ENCODE peak calls at places on chromosomes 4 and X, in eight cellular contexts. N, D, E, T, A, G, Q and U are unnamed samples.
A peak's percentile ranks its signal among the peaks of the same experiment; 100 is the strongest.

GRCh38 chrX:136694491-136695087 is 46.6 kb downstream of the CD40LG start:
- DNase-seq in E (peak; percentile 65), Q (peak; percentile 58), N (no peak), A (no peak), G (no peak), D (no peak), T (no peak), U (no peak)

GRCh38 chr4:60129740-60130139 is 1070.4 kb upstream of the ADGRL3 start:
- DNase-seq in E (no peak), D (no peak), N (no peak), G (no peak), A (no peak), T (no peak), Q (no peak), U (no peak)

GRCh38 chr4:126890994-126891393 is 741.8 kb upstream of the INTU start:
- DNase-seq in E (peak; percentile 42), G (no peak), T (no peak), A (no peak), D (no peak), N (no peak), Q (no peak), U (no peak)

GRCh38 chrX:8288590-8288989 is 117.5 kb upstream of the VCX2 start:
- DNase-seq in G (no peak), Q (no peak), E (no peak), A (no peak), N (no peak), T (no peak), D (no peak), U (no peak)

GRCh38 chr4:113447061-113447460 is 314.5 kb downstream of the CAMK2D start:
- DNase-seq in N (no peak), T (no peak), E (peak; percentile 52), D (no peak), A (no peak), Q (no peak), G (no peak), U (no peak)

GRCh38 chrX:134544189-134544588 is 84.2 kb downstream of the HPRT1 start:
- DNase-seq in T (no peak), Q (no peak), E (no peak), D (no peak), A (no peak), G (no peak), N (no peak), U (no peak)

GRCh38 chr4:156970501-156971167 is 965 bp downstream of the PDGFC start:
- DNase-seq in A (peak; percentile 60), G (peak; percentile 48), Q (no peak), T (peak; percentile 56), N (peak; percentile 66), E (peak; percentile 70), D (peak; percentile 80), U (peak; percentile 55)

GRCh38 chr4:120000591-120001296 is 65.9 kb downstream of the MAD2L1 start:
- DNase-seq in E (no peak), N (no peak), G (no peak), Q (no peak), D (no peak), A (no peak), T (no peak), U (no peak)

GRCh38 chr4:163087805-163088204 is 78.9 kb downstream of the NAF1 start:
- DNase-seq in A (no peak), N (no peak), Q (no peak), T (no peak), E (no peak), D (no peak), G (no peak), U (no peak)

GRCh38 chrX:123959281-123960063 is 2.0 kb upstream of the STAG2 start:
- DNase-seq in Q (peak; percentile 31), D (peak; percentile 60), G (peak; percentile 46), E (peak; percentile 43), A (peak; percentile 58), T (peak; percentile 58), N (peak; percentile 57), U (peak; percentile 50)

GRCh38 chr4:1249148-1249730 is 309 bp upstream of the CTBP1 start:
- DNase-seq in E (peak; percentile 90), T (peak; percentile 86), D (peak; percentile 84), G (peak; percentile 85), Q (peak; percentile 93), A (peak; percentile 84), N (peak; percentile 90), U (peak; percentile 89)

GRCh38 chr4:81106150-81106549 is 75.6 kb downstream of the BMP3 start:
- DNase-seq in G (no peak), A (no peak), D (no peak), E (no peak), T (no peak), N (no peak), Q (no peak), U (no peak)

GRCh38 chr4:181952478-181952877 is 290.7 kb upstream of the TENM3 start:
- DNase-seq in T (peak; percentile 31), A (no peak), N (no peak), D (peak; percentile 69), G (peak; percentile 18), E (peak; percentile 89), Q (no peak), U (no peak)

GRCh38 chrX:112967341-112967740 is 126.7 kb upstream of the AMOT start:
- DNase-seq in D (no peak), A (no peak), T (no peak), N (no peak), E (no peak), G (no peak), Q (no peak), U (no peak)

GRCh38 chrX:47169726-47170515 is 23.7 kb upstream of the UBA1 start:
- DNase-seq in T (no peak), A (peak; percentile 18), E (peak; percentile 39), N (no peak), G (peak; percentile 51), Q (no peak), D (peak; percentile 58), U (peak; percentile 47)

GRCh38 chrX:45619290-45619689 is 418.6 kb upstream of the DIPK2B start:
- DNase-seq in T (no peak), D (no peak), Q (no peak), A (no peak), E (no peak), N (no peak), G (no peak), U (no peak)

GRCh38 chrX:37077646-37078433 is 69.7 kb downstream of the FAM47C start:
- DNase-seq in D (no peak), N (no peak), T (no peak), E (no peak), A (no peak), G (no peak), Q (no peak), U (no peak)

GRCh38 chrX:28058906-28059305 is 77.7 kb upstream of the DCAF8L1 start:
- DNase-seq in G (no peak), A (no peak), D (no peak), E (peak; percentile 51), T (peak; percentile 69), N (no peak), Q (no peak), U (no peak)

GRCh38 chrX:15616531-15616930 is 15.8 kb upstream of the ACE2 start:
- DNase-seq in G (no peak), E (peak; percentile 20), N (no peak), Q (no peak), A (no peak), D (no peak), T (no peak), U (peak; percentile 25)

GRCh38 chr4:106344324-106344970 is 24.1 kb downstream of the GIMD1 start:
- DNase-seq in E (peak; percentile 52), Q (no peak), T (no peak), G (no peak), A (no peak), D (peak; percentile 26), N (no peak), U (no peak)

GRCh38 chr4:5957091-5957490 is 61.1 kb downstream of the C4orf50 start:
- DNase-seq in A (no peak), T (no peak), G (no peak), E (no peak), Q (no peak), N (no peak), D (no peak), U (no peak)

GRCh38 chr4:138398297-138398696 is 156.1 kb upstream of the SLC7A11 start:
- DNase-seq in T (no peak), N (no peak), G (no peak), E (no peak), Q (no peak), D (no peak), A (no peak), U (no peak)

GRCh38 chrX:40174594-40175415 is 77.0 kb upstream of the BCOR start:
- DNase-seq in G (no peak), N (peak; percentile 56), A (peak; percentile 56), Q (peak; percentile 75), T (peak; percentile 54), D (peak; percentile 56), E (peak; percentile 55), U (no peak)

GRCh38 chrX:148741441-148741840 is 241.0 kb downstream of the AFF2 start:
- DNase-seq in E (no peak), G (no peak), D (no peak), T (no peak), A (no peak), Q (no peak), N (no peak), U (no peak)

GRCh38 chr4:184810720-184811119 is 15.0 kb downstream of the ACSL1 start:
- DNase-seq in A (no peak), Q (no peak), E (no peak), G (no peak), T (no peak), D (no peak), N (peak; percentile 72), U (no peak)

DNA sequence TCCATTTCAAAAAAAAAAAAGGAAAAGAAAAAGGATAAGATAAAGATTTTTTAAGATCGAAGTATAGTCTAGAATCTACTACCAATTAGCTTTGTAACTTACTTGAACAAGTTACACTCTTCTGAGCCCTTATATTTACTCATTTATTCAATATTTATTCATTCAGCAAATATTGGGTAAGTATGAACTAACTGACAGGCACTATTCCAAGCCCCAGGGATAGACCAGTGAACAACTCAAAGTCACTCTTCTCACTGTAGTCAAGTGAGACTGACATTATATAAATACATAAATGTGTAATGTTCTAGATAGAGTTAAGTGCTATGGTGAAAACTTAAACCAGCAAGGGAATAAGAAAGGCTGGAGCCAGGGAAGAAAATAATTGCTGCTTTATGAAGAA is 131.6 kb downstream of the ARHGAP24 start:
- DNase-seq in T (no peak), E (no peak), N (no peak), A (no peak), D (no peak), Q (no peak), G (no peak), U (no peak)
- H3K4me1 ChIP-seq in T (no peaks in the 10 kb centered on the region), E (no peaks in the 10 kb centered on the region), N (no peaks in the 10 kb centered on the region), A (no peaks in the 10 kb centered on the region), D (peaks cover 10% of the 10 kb centered on the region), Q (peaks cover 8% of the 10 kb centered on the region), G (no peaks in the 10 kb centered on the region), U (peaks cover 17% of the 10 kb centered on the region)

GRCh38 chr4:99159699-99160098 is 15.6 kb upstream of the ADH4 start:
- DNase-seq in D (no peak), A (no peak), G (no peak), T (no peak), Q (no peak), E (peak; percentile 25), N (no peak), U (no peak)
- TF ChIP-seq CTCF in D (no peak), A (no peak), G (no peak), T (no peak), Q (peak; percentile 40), E (peak; percentile 19), N (no peak), U (no peak)

GRCh38 chr4:10457255-10457801 is at the start of gene ZNF518B:
- DNase-seq in T (peak; percentile 72), E (peak; percentile 62), Q (peak; percentile 78), D (peak; percentile 46), G (peak; percentile 54), A (peak; percentile 56), N (peak; percentile 72), U (peak; percentile 60)
- H3K9me3 ChIP-seq in T (no peaks in the 10 kb centered on the region), E (no peaks in the 10 kb centered on the region), Q (no peaks in the 10 kb centered on the region), D (no peaks in the 10 kb centered on the region), G (no peaks in the 10 kb centered on the region), A (no peaks in the 10 kb centered on the region), N (no peaks in the 10 kb centered on the region), U (peaks cover under 1% of the 10 kb centered on the region)

GRCh38 chr4:41437264-41437566 is 100.7 kb upstream of the LIMCH1 start:
- DNase-seq in Q (no peak), T (no peak), G (no peak), A (no peak), D (no peak), E (no peak), N (no peak), U (no peak)
- H3K4me1 ChIP-seq in Q (no peaks in the 10 kb centered on the region), T (no peaks in the 10 kb centered on the region), G (peaks cover 5% of the 10 kb centered on the region), A (no peaks in the 10 kb centered on the region), D (peaks cover 41% of the 10 kb centered on the region), E (no peaks in the 10 kb centered on the region), N (peaks cover 60% of the 10 kb centered on the region), U (peaks cover 74% of the 10 kb centered on the region)